ENCODE peak calls at places on chromosomes 16 and 17, in four cellular contexts. X is endothelial cell, U is bronchial epithelial cell, S is Calu3. G is an unnamed sample.

GRCh38 chr17:54900457-54901229 is at the start of gene TOM1L1:
- DNase-seq in U (peak), S (peak), X (peak), G (peak)

GRCh38 chr17:42843358-42843934 is 934 bp upstream of the AOC2 start:
- DNase-seq in S (peak), X (peak), U (peak), G (peak)

GRCh38 chr16:23505942-23506605 is 4.2 kb downstream of the GGA2 start:
- DNase-seq in U (no peak), S (no peak), X (no peak), G (no peak)

GRCh38 chr16:74774223-74775139 is at the start of gene FA2H:
- DNase-seq in U (peak), S (peak), X (peak), G (peak)

GRCh38 chr16:66043326-66043725 is 323.2 kb upstream of the CDH5 start:
- DNase-seq in X (no peak), S (no peak), U (peak), G (no peak)

GRCh38 chr17:9658593-9659211 is 13.4 kb downstream of the USP43 start:
- DNase-seq in X (no peak), U (no peak), S (no peak), G (no peak)

GRCh38 chr17:8954339-8954738 is 11.2 kb downstream of the PIK3R5 start:
- DNase-seq in S (no peak), X (no peak), U (no peak), G (no peak)

GRCh38 chr16:62240722-62241121 is 204.5 kb upstream of the CDH8 start:
- DNase-seq in X (no peak), S (no peak), U (peak), G (no peak)

GRCh38 chr17:19014628-19015215 is 10.2 kb upstream of the FAM83G start:
- DNase-seq in S (no peak), U (peak), X (no peak), G (no peak)

GRCh38 chr17:75815399-75815798 is 28.8 kb downstream of the UNC13D start:
- DNase-seq in U (no peak), X (no peak), S (no peak), G (no peak)

GRCh38 chr16:54568897-54569807 is 282.6 kb upstream of the IRX3 start:
- DNase-seq in U (no peak), X (no peak), S (no peak), G (no peak)

GRCh38 chr16:66920924-66921680 is 2.4 kb upstream of the CDH16 start:
- DNase-seq in S (no peak), X (no peak), U (no peak), G (no peak)

GRCh38 chr17:69743091-69743490 is 328.6 kb downstream of the MAP2K6 start:
- DNase-seq in X (no peak), U (peak), S (no peak), G (no peak)

GRCh38 chr16:3188675-3188924 is 596 bp downstream of the OR1F1 start:
- DNase-seq in X (no peak), U (no peak), S (no peak), G (no peak)

GRCh38 chr16:30395155-30395991 is at the start of gene ZNF48:
- DNase-seq in U (peak), X (peak), S (peak), G (peak)
- TF ChIP-seq CTCF in U (peak), X (peak), S (peak), G (peak)

DNA sequence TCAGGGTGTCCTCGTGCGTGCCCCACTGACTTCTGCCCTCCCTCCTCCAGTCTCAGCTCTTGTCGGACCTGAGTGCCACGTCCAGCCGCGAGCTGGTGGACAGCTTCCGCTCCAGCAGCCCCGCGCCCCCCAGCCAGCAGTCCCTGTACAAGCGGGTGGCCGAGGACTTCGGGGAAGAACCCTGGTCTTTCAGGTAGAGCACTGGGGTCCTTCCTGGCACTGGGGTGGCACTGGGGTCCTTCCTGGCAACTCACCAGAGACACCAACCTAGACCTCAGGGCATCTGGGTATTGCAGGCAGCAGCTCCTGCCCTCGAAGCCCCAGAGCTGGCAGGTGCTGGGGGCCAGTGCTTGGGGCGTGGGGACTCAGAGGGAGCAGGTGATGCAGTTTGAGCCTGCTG is 25.0 kb downstream of the SGSH start:
- DNase-seq in X (no peak), S (no peak), U (no peak), G (no peak)
- TF ChIP-seq CTCF in X (no peak), S (no peak), U (no peak), G (no peak)

DNA sequence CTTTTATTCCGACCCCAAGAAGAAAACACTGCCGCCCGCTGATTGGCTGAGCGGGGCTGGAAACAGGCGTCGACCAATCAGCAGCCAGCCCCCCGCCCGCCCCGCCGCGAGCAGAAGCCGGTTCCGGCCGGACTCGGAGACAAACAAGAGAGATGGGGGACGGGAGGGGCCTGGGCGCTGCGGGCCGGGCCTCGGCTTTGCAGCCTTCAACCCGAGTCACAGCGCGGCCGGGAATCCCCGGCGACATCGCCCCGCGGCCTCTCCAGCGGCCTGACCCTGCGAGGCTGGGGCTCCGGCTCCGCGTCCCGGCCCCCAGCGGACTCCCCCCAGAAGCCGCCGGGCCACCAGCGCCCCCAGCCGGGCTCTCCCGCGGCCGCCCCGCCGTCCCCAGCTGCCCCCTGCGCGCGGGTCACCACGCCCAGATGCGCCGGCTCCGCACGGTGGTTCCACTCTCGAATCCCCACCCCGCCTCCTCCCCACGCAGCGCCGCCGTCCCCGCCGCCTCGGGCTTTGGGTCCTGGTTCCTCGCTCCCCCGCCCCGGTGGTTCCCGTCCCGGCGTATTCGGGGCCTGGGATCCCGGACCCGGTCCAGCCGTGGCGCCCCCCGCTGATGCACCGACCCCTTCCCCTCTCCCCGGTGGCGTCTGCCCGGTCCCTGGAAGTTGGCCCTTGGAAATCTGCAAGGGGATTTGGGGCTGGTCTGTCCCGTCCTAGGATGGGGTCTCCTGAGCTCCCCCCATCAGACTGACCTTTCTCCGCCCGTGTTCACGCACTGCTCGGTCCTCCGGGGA is 417 bp upstream of the SLC43A2 start:
- DNase-seq in S (peak), X (peak), U (peak), G (no peak)
- TF ChIP-seq CTCF in S (no peak), X (no peak), U (peak), G (peak)

DNA sequence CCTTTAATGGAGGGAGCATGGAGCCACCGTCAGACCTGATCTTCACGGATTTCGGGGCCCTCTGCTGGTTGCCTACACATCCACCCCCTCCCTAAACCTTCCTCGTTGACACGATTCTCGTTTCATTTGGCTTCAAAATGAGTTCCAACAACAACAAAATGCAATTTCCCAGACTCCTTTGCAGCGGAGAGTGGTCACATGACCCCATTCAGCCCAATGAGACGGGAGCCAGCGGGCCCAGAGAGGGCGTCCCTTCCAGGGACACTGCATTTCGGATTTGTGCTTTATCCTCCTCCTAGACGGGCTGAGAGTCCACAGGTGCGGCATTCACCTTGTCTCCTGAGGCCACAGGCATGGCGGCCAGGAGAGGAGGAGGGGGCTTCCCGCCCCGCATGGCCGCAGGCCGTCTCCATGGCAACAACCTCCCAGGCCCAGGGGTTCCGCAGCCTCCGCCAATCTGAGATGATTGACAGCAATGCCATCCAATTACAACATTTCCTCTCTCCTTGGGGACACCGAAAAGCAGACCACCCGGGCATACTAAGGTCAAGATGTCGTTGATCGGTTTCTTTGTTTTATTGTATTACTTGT is 259.8 kb downstream of the C16orf95 start:
- DNase-seq in X (no peak), S (no peak), U (no peak), G (no peak)
- TF ChIP-seq CTCF in X (no peak), S (no peak), U (no peak), G (no peak)

GRCh38 chr16:15523092-15523541 is 88.7 kb downstream of the BMERB1 start:
- DNase-seq in U (no peak), X (no peak), S (no peak), G (peak)
- TF ChIP-seq CTCF in U (peak), X (no peak), S (no peak), G (peak)

GRCh38 chr16:84988328-84989080 is 22.8 kb downstream of the ZDHHC7 start:
- DNase-seq in X (no peak), U (no peak), S (no peak), G (no peak)
- TF ChIP-seq CTCF in X (no peak), U (no peak), S (no peak), G (no peak)

GRCh38 chr17:17710728-17711541 is 29.7 kb downstream of the RAI1 start:
- DNase-seq in X (peak), S (peak), U (peak), G (peak)

GRCh38 chr17:17709815-17710321 is 28.6 kb downstream of the RAI1 start:
- DNase-seq in S (no peak), U (no peak), X (no peak), G (no peak)

GRCh38 chr17:17708816-17709215 is 27.6 kb downstream of the RAI1 start:
- DNase-seq in X (no peak), S (no peak), U (no peak), G (no peak)

GRCh38 chr17:17711708-17712141 is 30.5 kb downstream of the RAI1 start:
- DNase-seq in U (no peak), S (no peak), X (no peak), G (no peak)

GRCh38 chr17:17710355-17710727 is 29.1 kb downstream of the RAI1 start:
- DNase-seq in U (no peak), S (no peak), X (no peak), G (no peak)
- TF ChIP-seq CTCF in U (no peak), S (no peak), X (no peak), G (no peak)

GRCh38 chr17:49495842-49496182 is 719 bp downstream of the NGFR start:
- DNase-seq in X (no peak), U (no peak), S (no peak), G (no peak)

GRCh38 chr17:49496183-49496865 is 1.2 kb downstream of the NGFR start:
- DNase-seq in X (peak), S (peak), U (no peak), G (no peak)

GRCh38 chr17:49496866-49497146 is 1.7 kb downstream of the NGFR start:
- DNase-seq in S (no peak), U (no peak), X (no peak), G (no peak)

GRCh38 chr17:49494399-49494798 is 694 bp upstream of the NGFR start:
- DNase-seq in U (no peak), S (no peak), X (no peak), G (no peak)

GRCh38 chr17:49494937-49495841 is at the start of gene NGFR:
- DNase-seq in X (peak), U (peak), S (peak), G (no peak)
- TF ChIP-seq CTCF in X (no peak), U (no peak), S (no peak), G (peak)

GRCh38 chr17:81615401-81615930 is 21.4 kb downstream of the NPLOC4 start:
- DNase-seq in U (no peak), S (no peak), X (no peak), G (no peak)
- TF ChIP-seq CTCF in U (no peak), S (no peak), X (no peak), G (no peak)

G was measured in LNCaP clone FGC.